ENCODE peak calls at places on chromosomes 5 and 9, in four cellular contexts. R is GM03348; Y is stimulated activated CD4-positive, alpha-beta T cell treated with anti-CD3 and anti-CD28 coated beads, Interleukin-4, amount 100 ng/mL, for 1 hour; W is lower leg skin. D is an unnamed sample.

GRCh38 chr5:93154551-93154950 is 426.5 kb downstream of the NR2F1-AS1 start:
- DNase-seq in R (no peak), W (no peak), Y (no peak), D (no peak)

GRCh38 chr5:162324356-162324755 is 256.8 kb downstream of the GABRG2 start:
- DNase-seq in W (no peak), Y (no peak), R (no peak), D (no peak)

GRCh38 chr5:135533346-135533745 is 2.4 kb downstream of the NEUROG1 start:
- DNase-seq in R (no peak), W (no peak), Y (no peak), D (no peak)

GRCh38 chr9:92807757-92808725 is 43.4 kb upstream of the BICD2 start:
- DNase-seq in W (no peak), R (no peak), Y (peak; percentile 36), D (no peak)

GRCh38 chr5:1747803-1748085 is 51.9 kb downstream of the MRPL36 start:
- DNase-seq in R (no peak), Y (no peak), W (no peak), D (no peak)

GRCh38 chr9:98118640-98119601 is at the start of gene TRIM14:
- DNase-seq in R (peak; percentile 93), W (no peak), Y (peak; percentile 60), D (no peak)

GRCh38 chr9:33366979-33367480 is 35.3 kb downstream of the AQP7 start:
- DNase-seq in Y (no peak), R (no peak), W (no peak), D (no peak)

GRCh38 chr9:97518166-97518908 is 16.9 kb downstream of the TMOD1 start:
- DNase-seq in Y (no peak), R (no peak), W (no peak), D (no peak)

GRCh38 chr9:91178281-91179236 is 183.2 kb downstream of the AUH start:
- DNase-seq in R (peak; percentile 3), Y (no peak), W (no peak), D (peak; percentile 53)

GRCh38 chr5:127934791-127935256 is 148.7 kb upstream of the SLC12A2 start:
- DNase-seq in R (peak; percentile 56), Y (no peak), W (no peak), D (no peak)

GRCh38 chr5:179378441-179379271 is 33.4 kb upstream of the ADAMTS2 start:
- DNase-seq in R (peak; percentile 47), Y (no peak), W (no peak), D (no peak)

GRCh38 chr5:74575741-74576538 is 64.6 kb downstream of the ENC1 start:
- DNase-seq in Y (peak; percentile 7), R (peak; percentile 75), W (no peak), D (no peak)

GRCh38 chr5:108295588-108296368 is 86.1 kb downstream of the FBXL17 start:
- DNase-seq in Y (no peak), W (no peak), R (peak; percentile 16), D (no peak)

GRCh38 chr5:127409236-127409921 is 108.1 kb upstream of the PRRC1 start:
- DNase-seq in W (no peak), R (peak; percentile 15), Y (no peak), D (no peak)

GRCh38 chr9:128729302-128729701 is 5.4 kb upstream of the ZDHHC12 start:
- DNase-seq in Y (no peak), R (no peak), W (no peak), D (no peak)

GRCh38 chr5:112366987-112367386 is 52.1 kb downstream of the EPB41L4A start:
- DNase-seq in W (no peak), Y (no peak), R (peak; percentile 12), D (no peak)

GRCh38 chr5:173326501-173326960 is 1.7 kb downstream of the STC2 start:
- DNase-seq in W (no peak), R (peak; percentile 89), Y (no peak), D (no peak)

GRCh38 chr5:180824630-180825476 is 22.2 kb upstream of the MGAT1 start:
- DNase-seq in R (no peak), Y (no peak), W (no peak), D (no peak)

GRCh38 chr5:142910128-142910527 is 140.0 kb downstream of the ARHGAP26 start:
- DNase-seq in R (no peak), Y (no peak), W (no peak), D (no peak)